ENCODE peak calls at places on chromosomes 4 and X, in ten cellular contexts. M is NCI-H1092; F is effector memory CD4-positive, alpha-beta T cell; I is suprapubic skin; E is heart right ventricle; G is transverse colon; N is gastrocnemius medialis; C is A549; S is pons; O is astrocyte of the spinal cord. U is an unnamed sample.

GRCh38 chr4:2817701-2818350 is 24.9 kb downstream of the SH3BP2 start:
- DNase-seq in I (no peak), F (no peak), C (no peak), M (peak; percentile 53), O (no peak), G (peak; percentile 66), S (no peak), E (peak; percentile 28), N (no peak), U (no peak)

GRCh38 chr4:172596206-172596605 is 572.4 kb upstream of the GALNT7 start:
- DNase-seq in F (no peak), I (no peak), E (no peak), C (no peak), M (no peak), O (no peak), S (no peak), G (no peak), N (no peak), U (no peak)

GRCh38 chr4:113358784-113359183 is 309.3 kb downstream of the ANK2 start:
- DNase-seq in I (no peak), F (no peak), O (no peak), G (no peak), C (no peak), S (no peak), M (no peak), E (no peak), N (no peak), U (no peak)

GRCh38 chr4:128590034-128590740 is 219.3 kb upstream of the JADE1 start:
- DNase-seq in F (no peak), M (no peak), N (no peak), E (no peak), G (no peak), O (no peak), I (no peak), S (no peak), C (no peak), U (no peak)

GRCh38 chr4:24594887-24595286 is 10.5 kb upstream of the DHX15 start:
- DNase-seq in E (no peak), S (no peak), C (peak; percentile 10), I (no peak), O (peak; percentile 78), G (no peak), N (no peak), M (no peak), F (no peak), U (no peak)

GRCh38 chr4:185958094-185958493 is 110.9 kb upstream of the TLR3 start:
- DNase-seq in O (no peak), N (no peak), F (no peak), M (no peak), S (no peak), E (no peak), G (no peak), I (no peak), C (no peak), U (no peak)

GRCh38 chr4:153269223-153269990 is 65.2 kb downstream of the TRIM2 start:
- DNase-seq in G (no peak), I (no peak), O (no peak), E (no peak), N (no peak), C (no peak), S (no peak), F (no peak), M (no peak), U (no peak)

GRCh38 chr4:177596035-177596434 is 153.8 kb upstream of the AGA start:
- DNase-seq in F (no peak), N (peak; percentile 37), E (no peak), G (no peak), S (peak; percentile 34), M (no peak), O (peak; percentile 83), C (peak; percentile 62), I (no peak), U (no peak)

GRCh38 chr4:77235289-77235854 is 78.4 kb downstream of the CCNG2 start:
- DNase-seq in I (no peak), G (no peak), M (no peak), C (no peak), S (no peak), O (no peak), N (no peak), F (no peak), E (no peak), U (no peak)

GRCh38 chr4:139556735-139557505 is 901 bp upstream of the SETD7 start:
- DNase-seq in O (peak; percentile 33), I (peak; percentile 85), F (peak; percentile 58), G (peak; percentile 81), S (peak; percentile 76), N (peak; percentile 71), E (peak; percentile 51), C (peak; percentile 35), M (peak; percentile 88), U (peak; percentile 39)

GRCh38 chrX:118626346-118626745 is 101.1 kb upstream of the IL13RA1 start:
- DNase-seq in M (no peak), G (no peak), I (no peak), C (no peak), S (no peak), F (no peak), O (no peak), N (no peak), E (no peak), U (no peak)

GRCh38 chr4:37872310-37872988 is 18.4 kb upstream of the TBC1D1 start:
- DNase-seq in G (no peak), E (no peak), M (no peak), I (no peak), C (no peak), S (no peak), N (no peak), F (no peak), O (no peak), U (no peak)

GRCh38 chrX:25523574-25523973 is 507.8 kb upstream of the ARX start:
- DNase-seq in C (peak; percentile 10), M (peak; percentile 29), E (no peak), O (peak; percentile 53), S (peak; percentile 15), N (no peak), G (no peak), I (no peak), F (no peak), U (peak; percentile 75)

GRCh38 chrX:139290310-139290709 is 240.2 kb upstream of the F9 start:
- DNase-seq in M (no peak), G (no peak), F (no peak), O (peak; percentile 44), N (no peak), I (no peak), S (no peak), C (no peak), E (no peak), U (no peak)

GRCh38 chr4:56727150-56727549 is 46.1 kb upstream of the HOPX start:
- DNase-seq in O (peak; percentile 27), S (no peak), C (no peak), F (no peak), E (no peak), I (no peak), M (no peak), G (no peak), N (no peak), U (no peak)

GRCh38 chr4:71404049-71404448 is 65.2 kb downstream of the SLC4A4 start:
- DNase-seq in G (no peak), O (no peak), I (no peak), N (no peak), C (no peak), M (no peak), E (no peak), F (no peak), S (no peak), U (no peak)

GRCh38 chr4:154506253-154506652 is 14.7 kb upstream of the DCHS2 start:
- DNase-seq in O (peak; percentile 50), I (no peak), N (no peak), S (peak; percentile 71), G (no peak), M (no peak), E (no peak), F (no peak), C (no peak), U (peak; percentile 39)

GRCh38 chrX:42944381-42944998 is 166.5 kb upstream of the PPP1R2C start:
- DNase-seq in F (no peak), G (no peak), C (no peak), O (no peak), S (no peak), M (no peak), N (no peak), I (no peak), E (no peak), U (no peak)

GRCh38 chrX:127038065-127038464 is 218.5 kb downstream of the PRR32 start:
- DNase-seq in M (no peak), C (no peak), E (no peak), F (no peak), N (no peak), G (no peak), O (no peak), I (no peak), S (peak; percentile 7), U (no peak)

GRCh38 chr4:52799813-52800212 is 48.6 kb upstream of the ERVMER34-1 start:
- DNase-seq in C (no peak), S (no peak), M (no peak), E (no peak), F (no peak), N (no peak), G (no peak), O (no peak), I (no peak), U (peak; percentile 3)

GRCh38 chr4:40934671-40935070 is 184.9 kb downstream of the NSUN7 start:
- DNase-seq in I (no peak), C (no peak), O (no peak), E (no peak), N (no peak), S (no peak), G (no peak), F (no peak), M (no peak), U (no peak)

GRCh38 chr4:149997881-149998421 is 80.3 kb upstream of the DCLK2 start:
- DNase-seq in G (peak; percentile 27), F (no peak), I (no peak), E (no peak), S (no peak), C (peak; percentile 58), O (peak; percentile 44), N (no peak), M (no peak), U (no peak)